ENCODE peak calls at places on chromosomes 3 and 15, in ten cellular contexts. One of them, this sample, is unnamed.

GRCh38 chr15:57196865-57197264 is 179.4 kb upstream of the CGNL1 start:
- DNase-seq in right lobe of liver: no peak
- DNase-seq in AG04450: no peak
- DNase-seq in uterus: no peak
- DNase-seq in A673: no peak
- DNase-seq in A549: no peak
- DNase-seq in fibroblast of the aortic adventitia: peak
- DNase-seq in body of pancreas: no peak
- DNase-seq in IMR-90: peak
- DNase-seq in psoas muscle: no peak
- DNase-seq in this sample: no peak

GRCh38 chr15:60444289-60444912 is 34.5 kb downstream of the ICE2 start:
- DNase-seq in right lobe of liver: no peak
- DNase-seq in AG04450: no peak
- DNase-seq in uterus: no peak
- DNase-seq in A673: peak
- DNase-seq in A549: peak
- DNase-seq in fibroblast of the aortic adventitia: peak
- DNase-seq in body of pancreas: no peak
- DNase-seq in IMR-90: peak
- DNase-seq in psoas muscle: no peak
- DNase-seq in this sample: peak

GRCh38 chr3:25678581-25678980 is 13.9 kb upstream of the TOP2B start:
- DNase-seq in right lobe of liver: no peak
- DNase-seq in AG04450: no peak
- DNase-seq in uterus: no peak
- DNase-seq in A673: no peak
- DNase-seq in A549: no peak
- DNase-seq in fibroblast of the aortic adventitia: no peak
- DNase-seq in body of pancreas: no peak
- DNase-seq in IMR-90: no peak
- DNase-seq in psoas muscle: no peak
- DNase-seq in this sample: no peak

GRCh38 chr3:14047027-14047426 is 77.6 kb downstream of the CHCHD4 start:
- DNase-seq in right lobe of liver: no peak
- DNase-seq in AG04450: no peak
- DNase-seq in uterus: no peak
- DNase-seq in A673: no peak
- DNase-seq in A549: no peak
- DNase-seq in fibroblast of the aortic adventitia: no peak
- DNase-seq in body of pancreas: no peak
- DNase-seq in IMR-90: no peak
- DNase-seq in psoas muscle: no peak
- DNase-seq in this sample: no peak

GRCh38 chr15:69311319-69311721 is 12.6 kb downstream of the PAQR5 start:
- DNase-seq in right lobe of liver: no peak
- DNase-seq in AG04450: no peak
- DNase-seq in uterus: no peak
- DNase-seq in A673: no peak
- DNase-seq in A549: peak
- DNase-seq in fibroblast of the aortic adventitia: no peak
- DNase-seq in body of pancreas: no peak
- DNase-seq in IMR-90: peak
- DNase-seq in psoas muscle: no peak
- DNase-seq in this sample: no peak

GRCh38 chr3:29319798-29320197 is 38.9 kb downstream of the RBMS3 start:
- DNase-seq in right lobe of liver: no peak
- DNase-seq in AG04450: no peak
- DNase-seq in uterus: no peak
- DNase-seq in A673: no peak
- DNase-seq in A549: no peak
- DNase-seq in fibroblast of the aortic adventitia: peak
- DNase-seq in body of pancreas: no peak
- DNase-seq in IMR-90: no peak
- DNase-seq in psoas muscle: no peak
- DNase-seq in this sample: no peak

GRCh38 chr3:28726840-28727239 is 378.2 kb upstream of the AZI2 start:
- DNase-seq in right lobe of liver: peak
- DNase-seq in AG04450: no peak
- DNase-seq in uterus: no peak
- DNase-seq in A673: peak
- DNase-seq in A549: peak
- DNase-seq in fibroblast of the aortic adventitia: peak
- DNase-seq in body of pancreas: peak
- DNase-seq in IMR-90: no peak
- DNase-seq in psoas muscle: peak
- DNase-seq in this sample: peak

GRCh38 chr3:38960953-38961622 is 90.7 kb downstream of the SCN11A start:
- DNase-seq in right lobe of liver: peak
- DNase-seq in AG04450: no peak
- DNase-seq in uterus: peak
- DNase-seq in A673: peak
- DNase-seq in A549: peak
- DNase-seq in fibroblast of the aortic adventitia: peak
- DNase-seq in body of pancreas: peak
- DNase-seq in IMR-90: peak
- DNase-seq in psoas muscle: no peak
- DNase-seq in this sample: peak

GRCh38 chr3:65907232-65908130 is 131.2 kb downstream of the MAGI1 start:
- DNase-seq in right lobe of liver: no peak
- DNase-seq in AG04450: no peak
- DNase-seq in uterus: no peak
- DNase-seq in A673: no peak
- DNase-seq in A549: no peak
- DNase-seq in fibroblast of the aortic adventitia: no peak
- DNase-seq in body of pancreas: no peak
- DNase-seq in IMR-90: no peak
- DNase-seq in psoas muscle: no peak
- DNase-seq in this sample: no peak

GRCh38 chr3:79461129-79461792 is 306.5 kb downstream of the ROBO1 start:
- DNase-seq in right lobe of liver: no peak
- DNase-seq in AG04450: no peak
- DNase-seq in uterus: no peak
- DNase-seq in A673: no peak
- DNase-seq in A549: no peak
- DNase-seq in fibroblast of the aortic adventitia: no peak
- DNase-seq in body of pancreas: no peak
- DNase-seq in IMR-90: no peak
- DNase-seq in psoas muscle: no peak
- DNase-seq in this sample: peak

GRCh38 chr3:57910988-57911387 is 97.2 kb upstream of the FLNB start:
- DNase-seq in right lobe of liver: no peak
- DNase-seq in AG04450: no peak
- DNase-seq in uterus: no peak
- DNase-seq in A673: peak
- DNase-seq in A549: peak
- DNase-seq in fibroblast of the aortic adventitia: peak
- DNase-seq in body of pancreas: no peak
- DNase-seq in IMR-90: peak
- DNase-seq in psoas muscle: no peak
- DNase-seq in this sample: no peak

GRCh38 chr3:54905936-54906335 is 21.9 kb downstream of the LRTM1 start:
- DNase-seq in right lobe of liver: no peak
- DNase-seq in AG04450: no peak
- DNase-seq in uterus: no peak
- DNase-seq in A673: no peak
- DNase-seq in A549: no peak
- DNase-seq in fibroblast of the aortic adventitia: no peak
- DNase-seq in body of pancreas: no peak
- DNase-seq in IMR-90: no peak
- DNase-seq in psoas muscle: no peak
- DNase-seq in this sample: peak

GRCh38 chr15:59124261-59124660 is 19.3 kb downstream of the CCNB2 start:
- DNase-seq in right lobe of liver: no peak
- DNase-seq in AG04450: no peak
- DNase-seq in uterus: no peak
- DNase-seq in A673: no peak
- DNase-seq in A549: no peak
- DNase-seq in fibroblast of the aortic adventitia: no peak
- DNase-seq in body of pancreas: no peak
- DNase-seq in IMR-90: no peak
- DNase-seq in psoas muscle: no peak
- DNase-seq in this sample: no peak

GRCh38 chr3:33229947-33230346 is 11.3 kb upstream of the SUSD5 start:
- DNase-seq in right lobe of liver: no peak
- DNase-seq in AG04450: no peak
- DNase-seq in uterus: no peak
- DNase-seq in A673: no peak
- DNase-seq in A549: no peak
- DNase-seq in fibroblast of the aortic adventitia: no peak
- DNase-seq in body of pancreas: no peak
- DNase-seq in IMR-90: no peak
- DNase-seq in psoas muscle: no peak
- DNase-seq in this sample: no peak

GRCh38 chr3:171187706-171188290 is 161.3 kb upstream of the SLC2A2 start:
- DNase-seq in right lobe of liver: no peak
- DNase-seq in AG04450: no peak
- DNase-seq in uterus: no peak
- DNase-seq in A673: peak
- DNase-seq in A549: peak
- DNase-seq in fibroblast of the aortic adventitia: peak
- DNase-seq in body of pancreas: peak
- DNase-seq in IMR-90: peak
- DNase-seq in psoas muscle: no peak
- DNase-seq in this sample: peak
- TF ChIP-seq CTCF in right lobe of liver: peak
- TF ChIP-seq CTCF in AG04450: peak
- TF ChIP-seq CTCF in uterus: peak
- TF ChIP-seq CTCF in A673: peak
- TF ChIP-seq CTCF in A549: peak
- TF ChIP-seq CTCF in fibroblast of the aortic adventitia: peak
- TF ChIP-seq CTCF in body of pancreas: peak
- TF ChIP-seq CTCF in IMR-90: peak
- TF ChIP-seq CTCF in psoas muscle: peak
- TF ChIP-seq CTCF in this sample: peak

DNA sequence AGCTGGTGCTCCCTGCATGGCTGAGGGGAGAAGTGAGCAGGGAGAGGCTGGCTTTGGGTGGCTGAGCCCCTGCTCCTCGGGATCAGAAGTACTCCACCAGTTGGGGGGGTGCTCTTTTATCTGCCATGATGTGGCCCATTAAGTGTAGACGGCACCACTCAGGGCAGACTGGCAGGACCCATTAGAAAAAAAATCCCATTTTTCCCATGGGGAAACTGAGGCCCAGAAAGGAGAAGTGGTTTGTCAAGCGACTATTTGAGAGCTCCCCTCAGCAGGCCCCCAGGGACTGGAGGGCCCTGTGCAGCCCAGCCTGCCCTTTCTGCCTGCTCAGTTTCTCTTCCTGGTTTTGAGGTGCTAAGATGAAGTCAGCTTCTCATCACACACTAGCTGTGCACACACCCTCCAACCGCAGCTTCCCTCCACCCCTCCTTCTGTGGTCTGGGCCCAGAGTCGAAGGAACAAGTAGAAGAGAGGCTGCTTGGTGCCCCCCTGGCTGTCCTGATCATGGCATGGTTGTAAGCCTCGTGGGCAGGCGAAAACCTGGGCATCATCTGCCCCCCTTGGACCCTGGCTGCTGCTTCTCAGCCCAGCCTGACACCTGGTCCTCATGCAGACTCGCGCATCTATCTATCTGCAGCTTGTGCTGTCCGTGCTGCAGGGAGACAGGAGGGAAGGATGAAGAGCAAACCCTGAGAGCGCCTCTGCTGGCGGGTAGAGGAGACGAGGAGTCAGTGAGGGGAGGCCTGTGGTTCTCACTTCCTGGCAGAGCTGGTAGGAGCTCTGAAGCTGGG is 5.6 kb downstream of the CSK start:
- DNase-seq in right lobe of liver: peak
- DNase-seq in AG04450: peak
- DNase-seq in uterus: no peak
- DNase-seq in A673: peak
- DNase-seq in A549: peak
- DNase-seq in fibroblast of the aortic adventitia: peak
- DNase-seq in body of pancreas: no peak
- DNase-seq in IMR-90: peak
- DNase-seq in psoas muscle: peak
- DNase-seq in this sample: peak
- H3K4me3 ChIP-seq in right lobe of liver: no peak
- H3K4me3 ChIP-seq in AG04450: no peak
- H3K4me3 ChIP-seq in uterus: no peak
- H3K4me3 ChIP-seq in A673: no peak
- H3K4me3 ChIP-seq in A549: no peak
- H3K4me3 ChIP-seq in fibroblast of the aortic adventitia: no peak
- H3K4me3 ChIP-seq in body of pancreas: no peak
- H3K4me3 ChIP-seq in IMR-90: no peak
- H3K4me3 ChIP-seq in psoas muscle: peak
- H3K4me3 ChIP-seq in this sample: no peak

GRCh38 chr15:66078929-66079275 is 174.6 kb downstream of the MEGF11 start:
- DNase-seq in right lobe of liver: no peak
- DNase-seq in AG04450: no peak
- DNase-seq in uterus: no peak
- DNase-seq in A673: no peak
- DNase-seq in A549: no peak
- DNase-seq in fibroblast of the aortic adventitia: no peak
- DNase-seq in body of pancreas: no peak
- DNase-seq in IMR-90: no peak
- DNase-seq in psoas muscle: no peak
- DNase-seq in this sample: no peak

GRCh38 chr15:66084704-66085103 is 168.8 kb downstream of the MEGF11 start:
- DNase-seq in right lobe of liver: no peak
- DNase-seq in AG04450: no peak
- DNase-seq in uterus: no peak
- DNase-seq in A673: no peak
- DNase-seq in A549: no peak
- DNase-seq in fibroblast of the aortic adventitia: no peak
- DNase-seq in body of pancreas: no peak
- DNase-seq in IMR-90: no peak
- DNase-seq in psoas muscle: no peak
- DNase-seq in this sample: no peak

GRCh38 chr15:66078196-66078928 is 175.2 kb downstream of the MEGF11 start:
- DNase-seq in right lobe of liver: no peak
- DNase-seq in AG04450: no peak
- DNase-seq in uterus: no peak
- DNase-seq in A673: no peak
- DNase-seq in A549: no peak
- DNase-seq in fibroblast of the aortic adventitia: no peak
- DNase-seq in body of pancreas: no peak
- DNase-seq in IMR-90: no peak
- DNase-seq in psoas muscle: no peak
- DNase-seq in this sample: no peak

GRCh38 chr15:66077320-66077663 is 176.3 kb downstream of the MEGF11 start:
- DNase-seq in right lobe of liver: no peak
- DNase-seq in AG04450: no peak
- DNase-seq in uterus: no peak
- DNase-seq in A673: no peak
- DNase-seq in A549: no peak
- DNase-seq in fibroblast of the aortic adventitia: no peak
- DNase-seq in body of pancreas: no peak
- DNase-seq in IMR-90: no peak
- DNase-seq in psoas muscle: no peak
- DNase-seq in this sample: no peak

GRCh38 chr15:66080791-66081475 is 172.6 kb downstream of the MEGF11 start:
- DNase-seq in right lobe of liver: no peak
- DNase-seq in AG04450: peak
- DNase-seq in uterus: peak
- DNase-seq in A673: no peak
- DNase-seq in A549: peak
- DNase-seq in fibroblast of the aortic adventitia: peak
- DNase-seq in body of pancreas: peak
- DNase-seq in IMR-90: peak
- DNase-seq in psoas muscle: no peak
- DNase-seq in this sample: peak
- TF ChIP-seq CTCF in right lobe of liver: no peak
- TF ChIP-seq CTCF in AG04450: no peak
- TF ChIP-seq CTCF in uterus: no peak
- TF ChIP-seq CTCF in A673: peak
- TF ChIP-seq CTCF in A549: peak
- TF ChIP-seq CTCF in fibroblast of the aortic adventitia: no peak
- TF ChIP-seq CTCF in body of pancreas: peak
- TF ChIP-seq CTCF in IMR-90: no peak
- TF ChIP-seq CTCF in psoas muscle: no peak
- TF ChIP-seq CTCF in this sample: no peak

GRCh38 chr3:72082121-72082715 is 297.3 kb upstream of the PROK2 start:
- DNase-seq in right lobe of liver: no peak
- DNase-seq in AG04450: no peak
- DNase-seq in uterus: peak
- DNase-seq in A673: no peak
- DNase-seq in A549: no peak
- DNase-seq in fibroblast of the aortic adventitia: peak
- DNase-seq in body of pancreas: no peak
- DNase-seq in IMR-90: no peak
- DNase-seq in psoas muscle: no peak
- DNase-seq in this sample: peak
- H3K4me3 ChIP-seq in right lobe of liver: no peak
- H3K4me3 ChIP-seq in AG04450: no peak
- H3K4me3 ChIP-seq in uterus: no peak
- H3K4me3 ChIP-seq in A673: no peak
- H3K4me3 ChIP-seq in A549: no peak
- H3K4me3 ChIP-seq in fibroblast of the aortic adventitia: no peak
- H3K4me3 ChIP-seq in body of pancreas: no peak
- H3K4me3 ChIP-seq in IMR-90: no peak
- H3K4me3 ChIP-seq in psoas muscle: no peak
- H3K4me3 ChIP-seq in this sample: no peak